ENCODE peak calls at places on chromosomes 6 and 20, in four cellular contexts. One of them, this sample, is unnamed.

GRCh38 chr6:11277275-11278206 is 45.1 kb upstream of the NEDD9 start:
- DNase-seq in omental fat pad: no peak
- DNase-seq in HL-60: no peak
- DNase-seq in H9: peak; percentile 60
- DNase-seq in this sample: peak; percentile 88

GRCh38 chr20:44896583-44896982 is 11.1 kb downstream of the YWHAB start:
- DNase-seq in HL-60: peak; percentile 73
- DNase-seq in omental fat pad: no peak
- DNase-seq in H9: no peak
- DNase-seq in this sample: no peak

GRCh38 chr6:99613398-99613704 is 6.7 kb downstream of the PRDM13 start:
- DNase-seq in H9: peak; percentile 84
- DNase-seq in omental fat pad: no peak
- DNase-seq in HL-60: peak; percentile 53
- DNase-seq in this sample: peak; percentile 81

GRCh38 chr6:148240463-148240845 is 102.2 kb upstream of the SASH1 start:
- DNase-seq in HL-60: no peak
- DNase-seq in omental fat pad: no peak
- DNase-seq in H9: no peak
- DNase-seq in this sample: no peak

GRCh38 chr6:142763205-142763604 is 181.8 kb downstream of the HIVEP2 start:
- DNase-seq in HL-60: no peak
- DNase-seq in omental fat pad: no peak
- DNase-seq in H9: no peak
- DNase-seq in this sample: no peak

GRCh38 chr6:90458353-90459224 is 128.3 kb downstream of the MAP3K7 start:
- DNase-seq in H9: no peak
- DNase-seq in HL-60: no peak
- DNase-seq in omental fat pad: no peak
- DNase-seq in this sample: no peak

GRCh38 chr6:19864285-19864684 is 27.1 kb downstream of the ID4 start:
- DNase-seq in H9: no peak
- DNase-seq in HL-60: no peak
- DNase-seq in omental fat pad: no peak
- DNase-seq in this sample: no peak

GRCh38 chr20:51597389-51598231 is 55.1 kb upstream of the NFATC2 start:
- DNase-seq in H9: no peak
- DNase-seq in omental fat pad: no peak
- DNase-seq in HL-60: no peak
- DNase-seq in this sample: no peak

GRCh38 chr6:7763896-7764295 is 38.0 kb downstream of the BMP6 start:
- DNase-seq in HL-60: no peak
- DNase-seq in H9: no peak
- DNase-seq in omental fat pad: no peak
- DNase-seq in this sample: no peak

GRCh38 chr20:24653306-24653705 is 183.9 kb downstream of the SYNDIG1 start:
- DNase-seq in H9: no peak
- DNase-seq in omental fat pad: no peak
- DNase-seq in HL-60: no peak
- DNase-seq in this sample: no peak

GRCh38 chr20:53752583-53752970 is 158.9 kb upstream of the ZNF217 start:
- DNase-seq in HL-60: no peak
- DNase-seq in omental fat pad: no peak
- DNase-seq in H9: no peak
- DNase-seq in this sample: no peak

GRCh38 chr20:32465092-32465900 is 107.2 kb downstream of the ASXL1 start:
- DNase-seq in omental fat pad: no peak
- DNase-seq in H9: no peak
- DNase-seq in HL-60: peak; percentile 40
- DNase-seq in this sample: no peak

GRCh38 chr6:168184701-168185100 is 105.7 kb upstream of the FRMD1 start:
- DNase-seq in H9: no peak
- DNase-seq in HL-60: no peak
- DNase-seq in omental fat pad: no peak
- DNase-seq in this sample: no peak

GRCh38 chr20:57493091-57493615 is 31.8 kb downstream of the CTCFL start:
- DNase-seq in omental fat pad: no peak
- DNase-seq in HL-60: no peak
- DNase-seq in H9: no peak
- DNase-seq in this sample: no peak

GRCh38 chr6:10733863-10734262 is 11.0 kb downstream of the TMEM14C start:
- DNase-seq in omental fat pad: no peak
- DNase-seq in HL-60: no peak
- DNase-seq in H9: no peak
- DNase-seq in this sample: no peak

GRCh38 chr20:64242003-64242796 is 13.3 kb upstream of the PCMTD2 start:
- DNase-seq in HL-60: no peak
- DNase-seq in H9: no peak
- DNase-seq in omental fat pad: peak; percentile 19
- DNase-seq in this sample: no peak

GRCh38 chr6:140956567-140957306 is 1176.0 kb upstream of the GJE1 start:
- DNase-seq in omental fat pad: no peak
- DNase-seq in H9: no peak
- DNase-seq in HL-60: no peak
- DNase-seq in this sample: no peak

GRCh38 chr6:108363113-108363512 is 68.3 kb downstream of the AFG1L start:
- DNase-seq in HL-60: no peak
- DNase-seq in omental fat pad: no peak
- DNase-seq in H9: no peak
- DNase-seq in this sample: no peak

GRCh38 chr6:111992851-111993250 is 61.1 kb upstream of the CCN6 start:
- DNase-seq in omental fat pad: no peak
- DNase-seq in HL-60: no peak
- DNase-seq in H9: no peak
- DNase-seq in this sample: no peak

GRCh38 chr6:106163446-106163965 is 77.4 kb downstream of the PRDM1 start:
- DNase-seq in HL-60: peak; percentile 81
- DNase-seq in omental fat pad: no peak
- DNase-seq in H9: peak; percentile 52
- DNase-seq in this sample: peak; percentile 50

GRCh38 chr6:90978046-90978445 is 391.2 kb upstream of the MAP3K7 start:
- DNase-seq in H9: no peak
- DNase-seq in omental fat pad: no peak
- DNase-seq in HL-60: no peak
- DNase-seq in this sample: no peak

GRCh38 chr6:36221674-36222073 is 25.1 kb downstream of the BRPF3 start:
- DNase-seq in HL-60: no peak
- DNase-seq in omental fat pad: no peak
- DNase-seq in H9: no peak
- DNase-seq in this sample: no peak

GRCh38 chr20:1702288-1702687 is 44.7 kb upstream of the SIRPG start:
- DNase-seq in HL-60: peak; percentile 91
- DNase-seq in H9: no peak
- DNase-seq in omental fat pad: no peak
- DNase-seq in this sample: no peak

GRCh38 chr6:2077826-2078225 is 167.6 kb downstream of the GMDS start:
- DNase-seq in H9: no peak
- DNase-seq in HL-60: no peak
- DNase-seq in omental fat pad: no peak
- DNase-seq in this sample: no peak

GRCh38 chr20:25072226-25072811 is 9.6 kb downstream of the VSX1 start:
- DNase-seq in H9: no peak
- DNase-seq in HL-60: no peak
- DNase-seq in omental fat pad: no peak
- DNase-seq in this sample: no peak

GRCh38 chr6:154156135-154156948 is 117.3 kb downstream of the OPRM1 start:
- DNase-seq in omental fat pad: no peak
- DNase-seq in H9: peak; percentile 83
- DNase-seq in HL-60: peak; percentile 74
- DNase-seq in this sample: peak; percentile 70

GRCh38 chr6:168102093-168102985 is 23.3 kb upstream of the FRMD1 start:
- DNase-seq in H9: no peak
- DNase-seq in omental fat pad: no peak
- DNase-seq in HL-60: no peak
- DNase-seq in this sample: peak; percentile 52

GRCh38 chr6:11538049-11538798 is 675 bp downstream of the TMEM170B start:
- DNase-seq in HL-60: peak; percentile 36
- DNase-seq in omental fat pad: no peak
- DNase-seq in H9: peak; percentile 37
- DNase-seq in this sample: peak; percentile 69

GRCh38 chr20:57439432-57439831 is 48.2 kb downstream of the RBM38 start:
- DNase-seq in HL-60: no peak
- DNase-seq in omental fat pad: no peak
- DNase-seq in H9: no peak
- DNase-seq in this sample: no peak

GRCh38 chr6:148907573-148907972 is 160.7 kb downstream of the UST start:
- DNase-seq in H9: no peak
- DNase-seq in omental fat pad: no peak
- DNase-seq in HL-60: no peak
- DNase-seq in this sample: no peak

GRCh38 chr6:154509421-154510143 is 903 bp downstream of the CNKSR3 start:
- DNase-seq in omental fat pad: no peak
- DNase-seq in HL-60: peak; percentile 18
- DNase-seq in H9: peak; percentile 47
- DNase-seq in this sample: peak; percentile 52

GRCh38 chr20:37192137-37192854 is 12.9 kb upstream of the MROH8 start:
- DNase-seq in HL-60: peak; percentile 81
- DNase-seq in omental fat pad: peak; percentile 74
- DNase-seq in H9: peak; percentile 78
- DNase-seq in this sample: peak; percentile 80

GRCh38 chr20:37194616-37195015 is 15.3 kb upstream of the MROH8 start:
- DNase-seq in H9: no peak
- DNase-seq in omental fat pad: no peak
- DNase-seq in HL-60: peak; percentile 66
- DNase-seq in this sample: no peak

GRCh38 chr20:37193226-37193625 is 13.9 kb upstream of the MROH8 start:
- DNase-seq in H9: no peak
- DNase-seq in omental fat pad: no peak
- DNase-seq in HL-60: no peak
- DNase-seq in this sample: no peak

GRCh38 chr20:37195018-37195417 is 15.7 kb upstream of the MROH8 start:
- DNase-seq in HL-60: no peak
- DNase-seq in H9: no peak
- DNase-seq in omental fat pad: no peak
- DNase-seq in this sample: no peak

GRCh38 chr20:37193821-37194220 is 14.5 kb upstream of the MROH8 start:
- DNase-seq in omental fat pad: no peak
- DNase-seq in H9: no peak
- DNase-seq in HL-60: no peak
- DNase-seq in this sample: no peak
- TF ChIP-seq CTCF in omental fat pad: no peak
- TF ChIP-seq CTCF in H9: no peak
- TF ChIP-seq CTCF in HL-60: no peak
- TF ChIP-seq CTCF in this sample: no peak

GRCh38 chr6:156899532-156899931 is 122.4 kb downstream of the ARID1B start:
- DNase-seq in H9: no peak
- DNase-seq in omental fat pad: no peak
- DNase-seq in HL-60: no peak
- DNase-seq in this sample: peak; percentile 53
- TF ChIP-seq CTCF in H9: peak; percentile 45
- TF ChIP-seq CTCF in omental fat pad: no peak
- TF ChIP-seq CTCF in HL-60: no peak
- TF ChIP-seq CTCF in this sample: peak; percentile 51

GRCh38 chr6:160750276-160750689 is 48.2 kb downstream of the PLG start:
- DNase-seq in HL-60: no peak
- DNase-seq in H9: peak; percentile 81
- DNase-seq in omental fat pad: no peak
- DNase-seq in this sample: peak; percentile 85
- TF ChIP-seq CTCF in HL-60: peak; percentile 41
- TF ChIP-seq CTCF in H9: peak; percentile 93
- TF ChIP-seq CTCF in omental fat pad: no peak
- TF ChIP-seq CTCF in this sample: peak; percentile 89

DNA sequence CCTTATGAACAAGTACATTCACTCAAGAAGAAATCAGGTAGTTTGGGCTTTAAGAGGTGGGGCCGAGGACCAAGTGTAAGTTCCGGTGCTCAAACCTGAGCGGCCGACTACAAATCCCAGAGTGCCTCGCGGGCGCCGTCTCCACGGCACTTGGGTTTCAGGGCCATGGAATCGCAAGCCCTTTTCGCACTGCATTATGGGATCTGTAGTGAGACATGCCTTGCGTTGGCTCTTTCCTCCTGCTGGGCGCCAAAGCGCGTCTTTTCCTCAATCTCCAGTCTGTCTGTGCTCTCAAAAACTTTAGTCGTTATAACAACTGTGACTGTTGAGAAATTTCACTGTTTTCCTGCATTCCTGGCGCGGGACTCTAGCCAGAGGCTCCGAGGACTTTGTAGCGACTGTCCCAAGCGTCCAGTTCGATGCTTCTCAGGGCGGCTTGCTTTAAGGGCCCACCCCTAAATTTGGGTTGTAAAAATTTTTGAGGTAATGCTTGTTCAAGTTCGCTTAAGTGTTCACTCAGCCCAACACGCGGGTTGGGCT is 408 bp upstream of the FBXO9 start:
- DNase-seq in H9: peak; percentile 97
- DNase-seq in omental fat pad: peak; percentile 86
- DNase-seq in HL-60: peak; percentile 98
- DNase-seq in this sample: peak; percentile 99
- TF ChIP-seq CTCF in H9: no peak
- TF ChIP-seq CTCF in omental fat pad: no peak
- TF ChIP-seq CTCF in HL-60: no peak
- TF ChIP-seq CTCF in this sample: no peak

DNA sequence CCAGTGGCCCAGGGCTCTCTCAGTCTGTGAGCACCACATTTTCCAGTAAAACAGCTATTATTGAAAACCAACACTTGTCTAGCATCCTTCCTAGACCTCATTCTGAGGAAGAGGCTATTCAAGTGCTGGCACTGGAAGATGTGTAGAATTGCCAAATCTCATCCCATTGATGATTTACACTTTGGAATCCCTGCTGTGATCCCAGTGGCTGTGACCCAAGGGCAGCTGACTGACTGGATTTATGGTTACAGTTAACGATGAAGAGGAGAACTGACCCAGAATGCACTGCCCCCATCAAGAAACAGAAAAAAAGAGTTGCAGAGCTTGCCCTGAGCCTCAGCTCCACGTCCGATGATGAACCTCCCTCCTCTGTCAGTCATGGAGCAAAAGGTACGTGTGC is 2.4 kb downstream of the CMTR1 start:
- DNase-seq in H9: no peak
- DNase-seq in HL-60: no peak
- DNase-seq in omental fat pad: no peak
- DNase-seq in this sample: no peak
- TF ChIP-seq CTCF in H9: no peak
- TF ChIP-seq CTCF in HL-60: no peak
- TF ChIP-seq CTCF in omental fat pad: no peak
- TF ChIP-seq CTCF in this sample: no peak

This sample was measured in GM23338.